ENCODE peak calls at places on chromosome 1, in eight cellular contexts. D is neural crest cell, M is foreskin keratinocyte, K is cardiac muscle cell, Q is lower lobe of right lung, B is OCI-LY7, C is left ventricle myocardium inferior, T is body of pancreas. J is an unnamed sample.

GRCh38 chr1:51776408-51776807 is 102.1 kb downstream of the NRDC start:
- DNase-seq in D (no peak), M (no peak), K (no peak), Q (no peak), B (no peak), C (no peak), T (no peak), J (no peak)

GRCh38 chr1:175564119-175564518 is 179.3 kb downstream of the TNR start:
- DNase-seq in D (no peak), M (no peak), K (no peak), Q (no peak), B (no peak), C (no peak), T (no peak), J (no peak)

GRCh38 chr1:8856689-8857412 is 21.6 kb downstream of the ENO1 start:
- DNase-seq in D (no peak), M (no peak), K (no peak), Q (no peak), B (no peak), C (peak), T (no peak), J (no peak)

GRCh38 chr1:78950801-78951200 is 55.7 kb downstream of the ADGRL4 start:
- DNase-seq in D (no peak), M (peak), K (no peak), Q (no peak), B (no peak), C (no peak), T (no peak), J (no peak)

GRCh38 chr1:82503805-82504204 is 703.1 kb downstream of the ADGRL2 start:
- DNase-seq in D (no peak), M (peak), K (no peak), Q (no peak), B (no peak), C (no peak), T (no peak), J (no peak)

GRCh38 chr1:115184951-115185331 is 95.6 kb upstream of the TSPAN2 start:
- DNase-seq in D (no peak), M (peak), K (no peak), Q (no peak), B (no peak), C (peak), T (no peak), J (no peak)

GRCh38 chr1:226995064-226995965 is 55.2 kb downstream of the COQ8A start:
- DNase-seq in D (no peak), M (no peak), K (no peak), Q (no peak), B (no peak), C (no peak), T (no peak), J (no peak)

GRCh38 chr1:16204634-16205332 is 7.7 kb downstream of the ARHGEF19 start:
- DNase-seq in D (no peak), M (no peak), K (no peak), Q (no peak), B (peak), C (no peak), T (peak), J (peak)

GRCh38 chr1:167928457-167928852 is 8.0 kb upstream of the DCAF6 start:
- DNase-seq in D (no peak), M (no peak), K (no peak), Q (no peak), B (no peak), C (no peak), T (no peak), J (no peak)

GRCh38 chr1:227428803-227429202 is 110.5 kb upstream of the CDC42BPA start:
- DNase-seq in D (no peak), M (no peak), K (peak), Q (no peak), B (no peak), C (no peak), T (peak), J (peak)

GRCh38 chr1:209625205-209625549 is 27.0 kb downstream of the LAMB3 start:
- DNase-seq in D (no peak), M (no peak), K (no peak), Q (no peak), B (no peak), C (peak), T (no peak), J (no peak)

GRCh38 chr1:190436615-190437014 is 41.0 kb downstream of the BRINP3 start:
- DNase-seq in D (no peak), M (peak), K (peak), Q (no peak), B (peak), C (no peak), T (no peak), J (peak)

GRCh38 chr1:33060579-33061083 is 20.3 kb upstream of the AZIN2 start:
- DNase-seq in D (peak), M (peak), K (peak), Q (peak), B (no peak), C (peak), T (peak), J (no peak)

GRCh38 chr1:206002160-206002559 is 1.0 kb downstream of the RAB7B start:
- DNase-seq in D (no peak), M (peak), K (no peak), Q (no peak), B (no peak), C (no peak), T (no peak), J (no peak)

GRCh38 chr1:119865607-119866006 is 30.7 kb downstream of the ADAM30 start:
- DNase-seq in D (no peak), M (no peak), K (peak), Q (no peak), B (no peak), C (no peak), T (no peak), J (no peak)

GRCh38 chr1:198234511-198235251 is 77.9 kb downstream of the NEK7 start:
- DNase-seq in D (no peak), M (no peak), K (peak), Q (no peak), B (no peak), C (no peak), T (no peak), J (peak)

GRCh38 chr1:53341521-53341895 is 13.6 kb upstream of the LRP8 start:
- DNase-seq in D (no peak), M (no peak), K (no peak), Q (no peak), B (no peak), C (no peak), T (no peak), J (no peak)

GRCh38 chr1:213993929-213994328 is 6.2 kb downstream of the PROX1 start:
- DNase-seq in D (no peak), M (no peak), K (no peak), Q (no peak), B (no peak), C (no peak), T (no peak), J (no peak)

GRCh38 chr1:204460346-204460745 is 34.3 kb downstream of the PIK3C2B start:
- DNase-seq in D (no peak), M (no peak), K (no peak), Q (no peak), B (no peak), C (no peak), T (no peak), J (no peak)

GRCh38 chr1:1954831-1955441 is 35.9 kb upstream of the TMEM52 start:
- DNase-seq in D (no peak), M (no peak), K (no peak), Q (no peak), B (no peak), C (no peak), T (no peak), J (no peak)

DNA sequence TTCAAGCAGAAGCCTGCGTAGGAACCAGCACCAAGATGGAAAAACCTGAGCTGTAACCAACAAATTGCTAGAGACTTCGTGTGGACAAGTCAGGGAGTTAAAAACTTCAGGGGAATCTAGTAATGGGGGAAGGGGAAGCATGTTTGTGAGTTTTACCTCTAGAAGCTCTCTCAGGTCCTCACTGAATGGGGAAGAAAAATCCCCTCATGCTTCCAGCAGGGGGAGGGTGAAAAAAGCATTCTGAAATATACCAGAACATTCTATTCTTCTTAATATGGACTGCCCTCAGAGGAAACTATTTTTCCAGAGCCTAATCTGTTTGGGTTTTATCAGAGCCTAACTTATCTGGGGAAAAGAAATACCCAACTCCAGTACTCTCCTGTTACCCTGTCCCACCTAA is 28.6 kb downstream of the GNG12 start:
- DNase-seq in D (no peak), M (no peak), K (no peak), Q (no peak), B (no peak), C (no peak), T (no peak), J (no peak)
- TF ChIP-seq CTCF in D (no peak), M (peak), K (no peak), Q (no peak), B (peak), C (no peak), T (no peak), J (no peak)

DNA sequence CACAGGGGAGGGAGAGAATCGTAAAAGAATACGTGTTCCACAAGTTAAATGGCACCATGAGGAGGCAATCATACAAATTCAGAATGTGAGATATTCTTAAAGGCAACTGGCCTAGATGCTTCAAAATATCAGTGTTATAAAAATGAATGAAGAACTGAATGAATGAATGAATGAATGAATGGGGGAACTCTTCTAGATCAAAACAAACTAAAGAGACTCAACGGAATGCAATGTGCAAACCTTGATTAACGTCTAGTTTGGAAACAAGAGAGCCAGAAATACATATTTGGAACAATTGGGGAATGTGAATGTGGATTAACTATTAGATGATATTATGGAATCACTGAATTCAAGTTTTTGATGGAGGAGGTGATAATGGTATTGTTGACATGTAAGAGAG is 16.8 kb downstream of the CFAP45 start:
- DNase-seq in D (no peak), M (no peak), K (no peak), Q (no peak), B (no peak), C (no peak), T (no peak), J (no peak)
- TF ChIP-seq CTCF in D (no peak), M (no peak), K (no peak), Q (no peak), B (no peak), C (no peak), T (no peak), J (no peak)

GRCh38 chr1:244064621-244065020 is 13.5 kb downstream of the ZBTB18 start:
- DNase-seq in D (no peak), M (no peak), K (no peak), Q (no peak), B (no peak), C (no peak), T (no peak), J (no peak)

GRCh38 chr1:244063498-244063897 is 12.4 kb downstream of the ZBTB18 start:
- DNase-seq in D (no peak), M (no peak), K (no peak), Q (no peak), B (no peak), C (no peak), T (no peak), J (no peak)

GRCh38 chr1:244065960-244066388 is 14.9 kb downstream of the ZBTB18 start:
- DNase-seq in D (no peak), M (peak), K (peak), Q (no peak), B (no peak), C (no peak), T (no peak), J (no peak)

GRCh38 chr1:244066954-244067716 is 16.1 kb downstream of the ZBTB18 start:
- DNase-seq in D (no peak), M (no peak), K (no peak), Q (no peak), B (no peak), C (no peak), T (no peak), J (peak)

GRCh38 chr1:244065063-244065788 is 14.1 kb downstream of the ZBTB18 start:
- DNase-seq in D (no peak), M (no peak), K (no peak), Q (no peak), B (no peak), C (no peak), T (no peak), J (no peak)
- TF ChIP-seq CTCF in D (no peak), M (no peak), K (no peak), Q (no peak), B (no peak), C (no peak), T (no peak), J (no peak)

GRCh38 chr1:44674113-44675000 is at the start of the genes ARMH1 and TMEM53:
- DNase-seq in D (peak), M (peak), K (peak), Q (peak), B (peak), C (peak), T (peak), J (peak)
- TF ChIP-seq CTCF in D (no peak), M (peak), K (peak), Q (no peak), B (peak), C (no peak), T (no peak), J (no peak)

DNA sequence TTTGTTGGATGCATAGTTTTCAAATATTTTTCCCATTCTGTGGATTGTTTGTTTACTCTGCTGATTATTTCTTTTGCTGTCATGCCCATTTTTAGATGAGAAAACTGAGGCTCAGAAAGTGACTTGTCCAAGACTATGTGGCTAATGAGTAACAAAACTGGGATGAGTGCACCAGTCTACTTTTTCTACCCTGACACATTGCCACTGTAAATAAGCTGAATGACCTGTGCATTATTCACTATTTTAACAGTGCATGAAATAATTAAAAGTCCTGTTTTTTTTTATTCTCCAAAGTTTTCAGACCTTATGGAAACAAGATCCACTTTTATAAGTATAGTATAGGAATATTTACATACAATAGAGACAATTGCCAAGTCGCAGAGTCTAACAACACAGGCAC is 45.1 kb downstream of the HLX start:
- DNase-seq in D (no peak), M (no peak), K (no peak), Q (no peak), B (no peak), C (no peak), T (no peak), J (no peak)
- TF ChIP-seq CTCF in D (no peak), M (no peak), K (no peak), Q (no peak), B (no peak), C (no peak), T (no peak), J (no peak)

DNA sequence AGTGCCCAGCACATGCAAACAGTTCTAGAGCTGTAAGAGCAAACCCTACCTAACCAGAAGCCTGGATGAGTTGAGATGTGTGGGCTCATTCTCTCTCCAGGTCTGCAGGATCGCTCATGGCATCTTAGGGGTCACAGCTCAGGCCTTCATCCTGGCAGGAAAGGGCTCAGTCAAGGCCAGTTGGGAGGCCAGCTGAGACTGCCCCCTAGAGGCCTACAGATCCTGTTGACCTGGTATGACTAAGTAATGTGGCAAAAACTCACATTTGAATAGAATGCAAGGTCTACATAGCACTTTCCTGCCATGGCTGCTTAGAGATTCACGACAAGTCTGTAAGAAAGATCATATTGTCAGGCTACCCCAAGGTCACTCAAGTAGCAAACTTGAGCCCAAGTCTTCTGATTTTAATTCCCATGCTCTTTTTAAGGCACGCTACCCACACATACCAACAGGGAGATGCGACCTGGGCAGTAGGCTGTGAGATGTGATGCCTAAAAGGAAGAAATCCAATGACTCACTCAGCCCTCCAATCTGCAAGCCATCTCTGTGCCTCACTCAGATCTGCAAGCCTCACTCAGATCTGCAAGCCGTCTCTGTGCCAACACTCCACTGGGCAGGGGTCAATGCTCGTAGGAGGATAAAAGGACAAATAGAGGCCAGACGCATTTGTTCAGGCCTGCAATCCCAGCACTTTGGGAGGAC is 5.1 kb upstream of the CAPN8 start:
- DNase-seq in D (peak), M (peak), K (peak), Q (peak), B (peak), C (no peak), T (peak), J (peak)
- TF ChIP-seq CTCF in D (peak), M (peak), K (peak), Q (peak), B (peak), C (peak), T (peak), J (peak)

GRCh38 chr1:177238967-177239366 is 68.2 kb downstream of the BRINP2 start:
- DNase-seq in D (no peak), M (no peak), K (no peak), Q (no peak), B (no peak), C (no peak), T (no peak), J (no peak)
- TF ChIP-seq CTCF in D (no peak), M (no peak), K (no peak), Q (no peak), B (no peak), C (no peak), T (no peak), J (no peak)

DNA sequence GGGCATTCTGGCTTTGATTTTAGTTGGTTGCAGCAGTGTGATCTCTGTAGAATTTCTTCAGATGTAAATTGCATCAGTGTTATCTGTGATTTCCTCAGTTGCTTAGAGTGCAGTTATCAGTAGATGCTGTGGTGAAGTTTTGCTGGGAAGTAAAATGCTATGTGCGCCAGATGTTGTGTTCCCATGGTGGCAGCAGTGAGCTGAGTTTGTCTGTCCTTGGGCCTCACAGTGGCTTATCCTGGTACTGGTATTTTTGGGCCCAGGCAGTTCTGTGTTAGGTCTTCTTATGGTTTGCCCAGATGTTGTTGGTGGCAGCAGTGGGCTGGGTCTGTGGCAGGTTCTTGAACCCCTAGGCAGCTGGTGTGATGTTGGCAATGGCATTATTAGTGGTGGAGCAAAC is 1242.1 kb downstream of the PLA2G4A start:
- DNase-seq in D (no peak), M (no peak), K (no peak), Q (no peak), B (no peak), C (no peak), T (no peak), J (no peak)
- TF ChIP-seq CTCF in D (no peak), M (no peak), K (no peak), Q (no peak), B (no peak), C (no peak), T (no peak), J (no peak)